ENCODE peak calls at places on chromosomes 2 and 18, in nine cellular contexts. One of them, this sample, is unnamed.

GRCh38 chr2:31654241-31654640 is 73.5 kb upstream of the SRD5A2 start:
- DNase-seq in heart left ventricle: no peak
- DNase-seq in Peyer's patch: no peak
- DNase-seq in ovary: no peak
- DNase-seq in esophagus squamous epithelium: no peak
- DNase-seq in transverse colon: no peak
- DNase-seq in uterus: no peak
- DNase-seq in spleen: no peak
- DNase-seq in stomach: no peak
- DNase-seq in this sample: no peak

GRCh38 chr2:128772671-128773070 is 454.0 kb upstream of the HS6ST1 start:
- DNase-seq in heart left ventricle: no peak
- DNase-seq in Peyer's patch: no peak
- DNase-seq in ovary: no peak
- DNase-seq in esophagus squamous epithelium: no peak
- DNase-seq in transverse colon: no peak
- DNase-seq in uterus: no peak
- DNase-seq in spleen: peak; percentile 59
- DNase-seq in stomach: no peak
- DNase-seq in this sample: no peak

GRCh38 chr2:46942891-46943626 is 27.5 kb upstream of the MCFD2 start:
- DNase-seq in heart left ventricle: no peak
- DNase-seq in Peyer's patch: no peak
- DNase-seq in ovary: no peak
- DNase-seq in esophagus squamous epithelium: no peak
- DNase-seq in transverse colon: no peak
- DNase-seq in uterus: no peak
- DNase-seq in spleen: no peak
- DNase-seq in stomach: no peak
- DNase-seq in this sample: no peak

GRCh38 chr2:64838817-64839216 is 150.4 kb upstream of the SLC1A4 start:
- DNase-seq in heart left ventricle: no peak
- DNase-seq in Peyer's patch: peak; percentile 66
- DNase-seq in ovary: no peak
- DNase-seq in esophagus squamous epithelium: no peak
- DNase-seq in transverse colon: peak; percentile 60
- DNase-seq in uterus: no peak
- DNase-seq in spleen: no peak
- DNase-seq in stomach: no peak
- DNase-seq in this sample: no peak

GRCh38 chr18:54880706-54881105 is 52.4 kb downstream of the RAB27B start:
- DNase-seq in heart left ventricle: no peak
- DNase-seq in Peyer's patch: no peak
- DNase-seq in ovary: no peak
- DNase-seq in esophagus squamous epithelium: no peak
- DNase-seq in transverse colon: no peak
- DNase-seq in uterus: no peak
- DNase-seq in spleen: no peak
- DNase-seq in stomach: no peak
- DNase-seq in this sample: peak; percentile 22

GRCh38 chr18:46609048-46609447 is 48.0 kb downstream of the LOXHD1 start:
- DNase-seq in heart left ventricle: no peak
- DNase-seq in Peyer's patch: no peak
- DNase-seq in ovary: no peak
- DNase-seq in esophagus squamous epithelium: no peak
- DNase-seq in transverse colon: no peak
- DNase-seq in uterus: no peak
- DNase-seq in spleen: no peak
- DNase-seq in stomach: no peak
- DNase-seq in this sample: no peak

GRCh38 chr2:214492152-214492551 is 81.3 kb downstream of the VWC2L start:
- DNase-seq in heart left ventricle: no peak
- DNase-seq in Peyer's patch: no peak
- DNase-seq in ovary: no peak
- DNase-seq in esophagus squamous epithelium: no peak
- DNase-seq in transverse colon: no peak
- DNase-seq in uterus: no peak
- DNase-seq in spleen: no peak
- DNase-seq in stomach: no peak
- DNase-seq in this sample: no peak

GRCh38 chr2:127086800-127087737 is 19.9 kb downstream of the BIN1 start:
- DNase-seq in heart left ventricle: peak; percentile 89
- DNase-seq in Peyer's patch: no peak
- DNase-seq in ovary: peak; percentile 92
- DNase-seq in esophagus squamous epithelium: no peak
- DNase-seq in transverse colon: peak; percentile 75
- DNase-seq in uterus: peak; percentile 94
- DNase-seq in spleen: peak; percentile 89
- DNase-seq in stomach: peak; percentile 47
- DNase-seq in this sample: no peak

GRCh38 chr2:170985407-170985806 is 56.4 kb downstream of the GORASP2 start:
- DNase-seq in heart left ventricle: no peak
- DNase-seq in Peyer's patch: no peak
- DNase-seq in ovary: no peak
- DNase-seq in esophagus squamous epithelium: no peak
- DNase-seq in transverse colon: no peak
- DNase-seq in uterus: no peak
- DNase-seq in spleen: no peak
- DNase-seq in stomach: no peak
- DNase-seq in this sample: no peak

GRCh38 chr2:170986566-170987258 is 57.7 kb downstream of the GORASP2 start:
- DNase-seq in heart left ventricle: no peak
- DNase-seq in Peyer's patch: no peak
- DNase-seq in ovary: no peak
- DNase-seq in esophagus squamous epithelium: no peak
- DNase-seq in transverse colon: no peak
- DNase-seq in uterus: no peak
- DNase-seq in spleen: no peak
- DNase-seq in stomach: no peak
- DNase-seq in this sample: no peak

GRCh38 chr2:170984079-170984478 is 55.0 kb downstream of the GORASP2 start:
- DNase-seq in heart left ventricle: no peak
- DNase-seq in Peyer's patch: no peak
- DNase-seq in ovary: no peak
- DNase-seq in esophagus squamous epithelium: no peak
- DNase-seq in transverse colon: no peak
- DNase-seq in uterus: no peak
- DNase-seq in spleen: no peak
- DNase-seq in stomach: no peak
- DNase-seq in this sample: no peak
- TF ChIP-seq POLR2A in heart left ventricle: no peak
- TF ChIP-seq POLR2A in Peyer's patch: no peak
- TF ChIP-seq POLR2A in ovary: no peak
- TF ChIP-seq POLR2A in esophagus squamous epithelium: no peak
- TF ChIP-seq POLR2A in transverse colon: no peak
- TF ChIP-seq POLR2A in uterus: no peak
- TF ChIP-seq POLR2A in spleen: no peak
- TF ChIP-seq POLR2A in stomach: no peak
- TF ChIP-seq POLR2A in this sample: no peak

DNA sequence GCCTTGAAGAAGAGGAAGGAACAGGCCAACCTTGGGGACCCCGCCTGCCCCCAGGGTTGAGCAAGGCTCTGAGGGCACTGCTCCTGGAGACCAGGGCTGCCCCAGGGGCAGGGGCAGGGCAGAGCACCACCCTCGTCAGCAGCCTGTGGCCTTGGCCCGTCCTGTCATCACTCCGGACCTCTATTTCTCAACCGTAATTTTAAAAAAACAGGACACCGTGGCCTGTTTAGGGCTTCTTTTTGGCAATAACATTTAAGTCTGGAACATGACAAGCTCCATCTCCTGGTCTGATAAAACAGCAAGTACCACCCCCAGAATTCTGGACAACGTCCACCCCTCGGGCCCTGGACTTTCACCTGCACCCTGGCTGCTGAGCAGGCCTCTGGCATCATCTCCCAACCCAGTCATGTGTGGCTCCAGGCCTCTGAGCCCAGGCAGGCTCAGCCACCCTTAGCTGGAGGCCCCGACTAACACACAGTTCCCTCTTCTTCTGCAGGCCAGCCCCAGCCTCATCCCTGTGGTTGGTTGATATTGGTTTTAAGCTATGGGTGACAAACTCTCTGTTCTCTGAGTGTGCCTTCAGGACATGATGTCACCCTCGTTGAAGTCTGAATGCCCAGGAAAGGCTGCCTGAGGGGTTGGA is 22.6 kb upstream of the ID2 start:
- DNase-seq in heart left ventricle: no peak
- DNase-seq in Peyer's patch: no peak
- DNase-seq in ovary: peak; percentile 47
- DNase-seq in esophagus squamous epithelium: no peak
- DNase-seq in transverse colon: no peak
- DNase-seq in uterus: no peak
- DNase-seq in spleen: no peak
- DNase-seq in stomach: no peak
- DNase-seq in this sample: no peak
- TF ChIP-seq POLR2A in heart left ventricle: no peak
- TF ChIP-seq POLR2A in Peyer's patch: no peak
- TF ChIP-seq POLR2A in ovary: no peak
- TF ChIP-seq POLR2A in esophagus squamous epithelium: no peak
- TF ChIP-seq POLR2A in transverse colon: no peak
- TF ChIP-seq POLR2A in uterus: no peak
- TF ChIP-seq POLR2A in spleen: no peak
- TF ChIP-seq POLR2A in stomach: no peak
- TF ChIP-seq POLR2A in this sample: no peak

GRCh38 chr2:25041928-25042320 is at the start of gene EFR3B:
- DNase-seq in heart left ventricle: peak; percentile 98
- DNase-seq in Peyer's patch: peak; percentile 96
- DNase-seq in ovary: peak; percentile 95
- DNase-seq in esophagus squamous epithelium: peak; percentile 53
- DNase-seq in transverse colon: peak; percentile 96
- DNase-seq in uterus: peak; percentile 94
- DNase-seq in spleen: peak; percentile 97
- DNase-seq in stomach: peak; percentile 96
- DNase-seq in this sample: peak; percentile 90
- TF ChIP-seq POLR2A in heart left ventricle: peak; percentile 67
- TF ChIP-seq POLR2A in Peyer's patch: no peak
- TF ChIP-seq POLR2A in ovary: peak; percentile 22
- TF ChIP-seq POLR2A in esophagus squamous epithelium: no peak
- TF ChIP-seq POLR2A in transverse colon: no peak
- TF ChIP-seq POLR2A in uterus: peak; percentile 49
- TF ChIP-seq POLR2A in spleen: no peak
- TF ChIP-seq POLR2A in stomach: no peak
- TF ChIP-seq POLR2A in this sample: no peak

DNA sequence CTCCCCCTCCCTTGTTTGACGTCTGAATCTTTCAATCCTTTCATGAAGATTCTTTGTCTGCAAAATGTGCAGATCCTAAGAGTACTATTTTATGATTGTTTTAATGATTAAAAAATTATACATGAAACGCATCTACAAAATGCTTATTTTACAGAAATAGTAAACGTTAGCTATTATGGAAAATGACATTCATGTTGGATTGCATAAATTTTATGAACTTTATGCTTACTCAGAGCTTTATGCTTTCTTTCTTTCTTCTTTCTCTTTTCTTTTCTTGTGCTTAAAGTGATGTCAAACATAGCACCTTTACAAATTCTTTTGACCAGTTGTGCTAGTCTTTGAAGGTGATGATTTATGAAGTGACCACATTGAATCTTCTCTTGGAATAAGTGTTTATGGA is 805.4 kb downstream of the ADCYAP1 start:
- DNase-seq in heart left ventricle: no peak
- DNase-seq in Peyer's patch: no peak
- DNase-seq in ovary: no peak
- DNase-seq in esophagus squamous epithelium: no peak
- DNase-seq in transverse colon: no peak
- DNase-seq in uterus: no peak
- DNase-seq in spleen: no peak
- DNase-seq in stomach: no peak
- DNase-seq in this sample: no peak
- TF ChIP-seq POLR2A in heart left ventricle: no peak
- TF ChIP-seq POLR2A in Peyer's patch: no peak
- TF ChIP-seq POLR2A in ovary: no peak
- TF ChIP-seq POLR2A in esophagus squamous epithelium: no peak
- TF ChIP-seq POLR2A in transverse colon: no peak
- TF ChIP-seq POLR2A in uterus: no peak
- TF ChIP-seq POLR2A in spleen: no peak
- TF ChIP-seq POLR2A in stomach: no peak
- TF ChIP-seq POLR2A in this sample: no peak

DNA sequence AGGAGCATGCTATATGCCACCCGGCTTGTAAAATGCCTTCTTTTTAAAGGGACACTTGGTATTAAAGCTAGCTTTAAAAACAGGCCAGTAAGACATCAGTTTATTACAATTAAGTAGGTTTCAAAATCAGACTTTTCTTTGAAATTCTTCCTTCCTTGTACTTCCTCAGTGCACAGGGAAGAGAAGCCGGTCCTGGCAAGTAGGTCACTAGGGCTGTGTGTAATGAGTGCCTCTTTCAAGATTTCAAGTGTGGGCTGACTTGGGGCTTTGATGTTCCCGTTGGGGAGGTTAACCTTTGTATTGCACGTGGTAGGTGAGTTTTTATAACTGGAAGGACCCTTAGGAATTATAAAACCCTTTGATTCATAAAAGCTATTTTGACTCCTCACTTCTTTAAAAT is 566.4 kb upstream of the ID2 start:
- DNase-seq in heart left ventricle: no peak
- DNase-seq in Peyer's patch: no peak
- DNase-seq in ovary: no peak
- DNase-seq in esophagus squamous epithelium: no peak
- DNase-seq in transverse colon: no peak
- DNase-seq in uterus: no peak
- DNase-seq in spleen: no peak
- DNase-seq in stomach: no peak
- DNase-seq in this sample: no peak
- TF ChIP-seq POLR2A in heart left ventricle: no peak
- TF ChIP-seq POLR2A in Peyer's patch: no peak
- TF ChIP-seq POLR2A in ovary: no peak
- TF ChIP-seq POLR2A in esophagus squamous epithelium: no peak
- TF ChIP-seq POLR2A in transverse colon: no peak
- TF ChIP-seq POLR2A in uterus: no peak
- TF ChIP-seq POLR2A in spleen: no peak
- TF ChIP-seq POLR2A in stomach: no peak
- TF ChIP-seq POLR2A in this sample: no peak

GRCh38 chr2:204909791-204910190 is 364.5 kb downstream of the PARD3B start:
- DNase-seq in heart left ventricle: no peak
- DNase-seq in Peyer's patch: no peak
- DNase-seq in ovary: no peak
- DNase-seq in esophagus squamous epithelium: no peak
- DNase-seq in transverse colon: no peak
- DNase-seq in uterus: no peak
- DNase-seq in spleen: no peak
- DNase-seq in stomach: no peak
- DNase-seq in this sample: no peak

GRCh38 chr2:204913312-204913711 is 368.0 kb downstream of the PARD3B start:
- DNase-seq in heart left ventricle: no peak
- DNase-seq in Peyer's patch: no peak
- DNase-seq in ovary: no peak
- DNase-seq in esophagus squamous epithelium: no peak
- DNase-seq in transverse colon: no peak
- DNase-seq in uterus: no peak
- DNase-seq in spleen: no peak
- DNase-seq in stomach: no peak
- DNase-seq in this sample: no peak

GRCh38 chr2:204917089-204917701 is 371.9 kb downstream of the PARD3B start:
- DNase-seq in heart left ventricle: no peak
- DNase-seq in Peyer's patch: no peak
- DNase-seq in ovary: no peak
- DNase-seq in esophagus squamous epithelium: no peak
- DNase-seq in transverse colon: no peak
- DNase-seq in uterus: no peak
- DNase-seq in spleen: no peak
- DNase-seq in stomach: no peak
- DNase-seq in this sample: no peak

GRCh38 chr2:204914708-204915107 is 369.4 kb downstream of the PARD3B start:
- DNase-seq in heart left ventricle: no peak
- DNase-seq in Peyer's patch: no peak
- DNase-seq in ovary: no peak
- DNase-seq in esophagus squamous epithelium: no peak
- DNase-seq in transverse colon: no peak
- DNase-seq in uterus: no peak
- DNase-seq in spleen: no peak
- DNase-seq in stomach: no peak
- DNase-seq in this sample: no peak

GRCh38 chr2:204913854-204914464 is 368.7 kb downstream of the PARD3B start:
- DNase-seq in heart left ventricle: no peak
- DNase-seq in Peyer's patch: no peak
- DNase-seq in ovary: no peak
- DNase-seq in esophagus squamous epithelium: no peak
- DNase-seq in transverse colon: no peak
- DNase-seq in uterus: no peak
- DNase-seq in spleen: no peak
- DNase-seq in stomach: no peak
- DNase-seq in this sample: no peak
- TF ChIP-seq POLR2A in heart left ventricle: no peak
- TF ChIP-seq POLR2A in Peyer's patch: no peak
- TF ChIP-seq POLR2A in ovary: no peak
- TF ChIP-seq POLR2A in esophagus squamous epithelium: no peak
- TF ChIP-seq POLR2A in transverse colon: no peak
- TF ChIP-seq POLR2A in uterus: no peak
- TF ChIP-seq POLR2A in spleen: no peak
- TF ChIP-seq POLR2A in stomach: no peak
- TF ChIP-seq POLR2A in this sample: no peak